ENCODE peak calls at places on chromosomes 6 and 20, in four cellular contexts. Z, W, T and M are unnamed samples.

GRCh38 chr20:17634666-17635319 is 47.2 kb downstream of the RRBP1 start:
- DNase-seq in Z (no peak), W (no peak), T (no peak), M (no peak)

GRCh38 chr6:134002821-134003220 is 49.6 kb downstream of the SLC2A12 start:
- DNase-seq in Z (no peak), W (no peak), T (no peak), M (no peak)

GRCh38 chr6:106163446-106163965 is 77.4 kb downstream of the PRDM1 start:
- DNase-seq in Z (no peak), W (no peak), T (no peak), M (no peak)

GRCh38 chr6:39707962-39708683 is 17.1 kb downstream of the KIF6 start:
- DNase-seq in Z (no peak), W (no peak), T (no peak), M (no peak)

GRCh38 chr20:32396656-32397160 is 38.6 kb downstream of the ASXL1 start:
- DNase-seq in Z (no peak), W (no peak), T (no peak), M (no peak)

GRCh38 chr6:105873799-105874198 is 212.3 kb upstream of the PRDM1 start:
- DNase-seq in Z (no peak), W (no peak), T (no peak), M (no peak)

GRCh38 chr6:135002974-135003703 is 51.5 kb downstream of the HBS1L start:
- DNase-seq in Z (no peak), W (no peak), T (no peak), M (no peak)

GRCh38 chr6:154399097-154399496 is 42.5 kb upstream of the IPCEF1 start:
- DNase-seq in Z (no peak), W (no peak), T (no peak), M (no peak)

GRCh38 chr6:13396241-13396792 is 68.0 kb upstream of the TBC1D7 start:
- DNase-seq in Z (no peak), W (no peak), T (no peak), M (no peak)

GRCh38 chr6:163455553-163455952 is 41.0 kb downstream of the QKI start:
- DNase-seq in Z (no peak), W (no peak), T (no peak), M (no peak)

GRCh38 chr6:159217595-159218275 is 48.5 kb downstream of the FNDC1 start:
- DNase-seq in Z (peak; percentile 80), W (peak; percentile 56), T (peak; percentile 58), M (peak; percentile 72)

GRCh38 chr20:8639112-8639778 is 429.6 kb upstream of the PLCB4 start:
- DNase-seq in Z (no peak), W (no peak), T (no peak), M (peak; percentile 33)

GRCh38 chr6:2875840-2876207 is 27.3 kb downstream of the SERPINB9 start:
- DNase-seq in Z (peak; percentile 43), W (no peak), T (no peak), M (peak; percentile 70)

GRCh38 chr6:3753228-3753795 is 1.8 kb upstream of the PXDC1 start:
- DNase-seq in Z (no peak), W (no peak), T (no peak), M (no peak)

GRCh38 chr6:46538800-46539199 is 47.6 kb upstream of the RCAN2 start:
- DNase-seq in Z (no peak), W (no peak), T (no peak), M (no peak)

GRCh38 chr20:37245181-37245580 is 16.4 kb downstream of the GHRH start:
- DNase-seq in Z (no peak), W (no peak), T (no peak), M (no peak)

GRCh38 chr6:155275808-155276480 is 12.1 kb downstream of the CLDN20 start:
- DNase-seq in Z (no peak), W (no peak), T (no peak), M (peak; percentile 57)

GRCh38 chr20:35866446-35867202 is 87.7 kb downstream of the SCAND1 start:
- DNase-seq in Z (no peak), W (no peak), T (no peak), M (no peak)

GRCh38 chr20:8232332-8232731 is 100.3 kb downstream of the PLCB1 start:
- DNase-seq in Z (no peak), W (no peak), T (no peak), M (no peak)

GRCh38 chr6:159044899-159045727 is at the start of gene TAGAP:
- DNase-seq in Z (no peak), W (no peak), T (no peak), M (peak; percentile 25)

GRCh38 chr6:17341891-17342290 is 51.5 kb upstream of the CAP2 start:
- DNase-seq in Z (no peak), W (no peak), T (no peak), M (no peak)

GRCh38 chr20:45539382-45539781 is at the start of gene WFDC6:
- DNase-seq in Z (no peak), W (no peak), T (no peak), M (no peak)

GRCh38 chr6:138007014-138007472 is 100.2 kb downstream of the PERP start:
- DNase-seq in Z (peak; percentile 71), W (peak; percentile 64), T (peak; percentile 36), M (peak; percentile 7)

GRCh38 chr6:39328066-39328465 is 5.6 kb upstream of the KCNK16 start:
- DNase-seq in Z (no peak), W (no peak), T (no peak), M (no peak)

GRCh38 chr6:125904871-125905270 is 51.7 kb upstream of the HINT3 start:
- DNase-seq in Z (no peak), W (no peak), T (no peak), M (no peak)

GRCh38 chr6:113979930-113980329 is 9.0 kb upstream of the HDAC2 start:
- DNase-seq in Z (no peak), W (no peak), T (no peak), M (no peak)

GRCh38 chr6:72975346-72975745 is 249.9 kb downstream of the KHDC1L start:
- DNase-seq in Z (no peak), W (no peak), T (no peak), M (no peak)

GRCh38 chr6:1392813-1393640 is 3.7 kb downstream of the FOXF2 start:
- DNase-seq in Z (no peak), W (no peak), T (no peak), M (no peak)

GRCh38 chr6:141259832-141260231 is 872.9 kb upstream of the GJE1 start:
- DNase-seq in Z (no peak), W (no peak), T (no peak), M (no peak)
- TF ChIP-seq TEAD4 in Z (no peak), W (no peak), T (no peak), M (no peak)

DNA sequence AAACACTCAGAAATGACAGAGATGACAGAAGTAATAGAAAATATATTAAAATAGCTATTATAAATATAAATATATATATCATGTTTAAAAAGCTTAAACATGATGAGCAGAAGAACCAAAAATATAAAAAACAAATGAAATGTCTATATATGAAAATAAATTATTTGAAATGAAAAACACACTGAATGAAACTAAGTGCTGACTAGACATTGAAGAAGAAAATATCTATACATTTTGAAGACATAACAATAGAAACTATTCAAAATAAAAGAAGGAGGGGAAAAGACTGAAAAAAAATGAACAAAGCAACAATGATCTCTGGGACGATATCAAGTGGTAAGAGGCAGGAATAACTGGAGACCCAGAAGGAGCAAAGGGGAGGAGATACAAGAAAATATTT is 76.8 kb downstream of the RNASET2 start:
- DNase-seq in Z (no peak), W (no peak), T (no peak), M (no peak)
- TF ChIP-seq TEAD4 in Z (no peak), W (no peak), T (no peak), M (no peak)

GRCh38 chr6:41239467-41240159 is 11.5 kb downstream of the TREML4 start:
- DNase-seq in Z (peak; percentile 61), W (no peak), T (no peak), M (no peak)
- TF ChIP-seq TEAD4 in Z (no peak), W (no peak), T (no peak), M (no peak)

DNA sequence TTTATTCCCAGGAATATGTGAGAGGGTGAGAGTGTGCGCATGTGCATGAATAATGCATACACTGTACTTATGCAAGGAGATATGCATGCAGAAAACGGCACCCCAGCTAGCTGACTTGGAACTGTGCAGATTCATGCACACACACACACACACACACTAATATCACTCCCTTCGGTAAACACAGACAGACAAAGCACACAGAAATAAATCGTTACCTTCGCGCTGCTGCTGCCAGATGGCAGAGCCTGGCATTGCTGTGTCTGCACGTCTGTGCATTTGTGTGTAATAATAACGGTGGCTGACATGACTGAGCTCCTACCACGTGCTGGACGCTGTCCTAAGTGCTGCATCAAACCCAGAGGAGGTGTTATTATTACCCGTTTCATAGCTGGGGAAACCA is 36.8 kb downstream of the PREX1 start:
- DNase-seq in Z (no peak), W (no peak), T (no peak), M (peak; percentile 35)
- TF ChIP-seq TEAD4 in Z (no peak), W (no peak), T (no peak), M (no peak)

DNA sequence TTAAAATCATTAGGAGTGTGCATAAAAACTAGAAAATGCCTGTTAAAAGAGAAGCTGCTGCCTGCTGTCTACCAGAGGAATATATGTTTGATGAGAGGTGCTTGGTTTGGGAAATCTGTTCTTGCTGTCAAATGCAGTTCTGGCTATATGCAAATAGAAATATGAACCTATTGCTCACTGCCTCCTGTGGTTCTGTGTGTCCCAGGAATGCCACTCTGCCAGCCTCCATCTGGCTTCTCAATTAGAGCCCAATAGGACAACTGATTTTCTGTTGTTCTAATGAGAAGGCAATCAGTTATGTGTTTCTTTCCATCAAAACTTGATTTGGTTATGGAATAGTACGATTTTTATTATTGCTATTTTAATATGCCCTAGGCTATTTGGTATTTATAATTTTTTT is 759.7 kb downstream of the HDGFL1 start:
- DNase-seq in Z (no peak), W (no peak), T (no peak), M (no peak)
- TF ChIP-seq TEAD4 in Z (no peak), W (no peak), T (no peak), M (no peak)

GRCh38 chr20:61759286-61760065 is 306.2 kb downstream of the TAF4 start:
- DNase-seq in Z (no peak), W (no peak), T (no peak), M (no peak)
- TF ChIP-seq TEAD4 in Z (no peak), W (no peak), T (no peak), M (no peak)

GRCh38 chr6:44269168-44269920 is 906 bp upstream of the TMEM151B start:
- DNase-seq in Z (no peak), W (no peak), T (no peak), M (no peak)

GRCh38 chr6:44267252-44267651 is 1.9 kb upstream of the NFKBIE start:
- DNase-seq in Z (no peak), W (no peak), T (no peak), M (no peak)

GRCh38 chr6:44266347-44266746 is 996 bp upstream of the NFKBIE start:
- DNase-seq in Z (no peak), W (no peak), T (no peak), M (no peak)

GRCh38 chr6:44269921-44270525 is at the start of gene TMEM151B:
- DNase-seq in Z (peak; percentile 46), W (no peak), T (no peak), M (peak; percentile 67)

GRCh38 chr6:44268095-44268628 is 2.1 kb upstream of the TMEM151B start:
- DNase-seq in Z (peak; percentile 86), W (peak; percentile 79), T (no peak), M (peak; percentile 75)
- TF ChIP-seq TEAD4 in Z (no peak), W (no peak), T (peak; percentile 24), M (no peak)